ENCODE peak calls at places on chromosomes 2 and 18, in six cellular contexts. W, Q, T, D, Z and R are unnamed samples.

GRCh38 chr2:223019987-223020717 is 31.8 kb upstream of the KCNE4 start:
- DNase-seq in W (no peak), Q (no peak), T (no peak), D (no peak), Z (no peak), R (no peak)

GRCh38 chr2:197803033-197803444 is 1.4 kb upstream of the PLCL1 start:
- DNase-seq in W (peak), Q (peak), T (peak), D (no peak), Z (peak), R (peak)

GRCh38 chr2:86747708-86748627 is 27.9 kb downstream of the RMND5A start:
- DNase-seq in W (no peak), Q (peak), T (no peak), D (no peak), Z (peak), R (peak)

GRCh38 chr2:289362-290089 is 1.6 kb upstream of the ALKAL2 start:
- DNase-seq in W (no peak), Q (no peak), T (peak), D (no peak), Z (no peak), R (no peak)

GRCh38 chr18:50518787-50519520 is 40.9 kb upstream of the MAPK4 start:
- DNase-seq in W (no peak), Q (no peak), T (no peak), D (no peak), Z (no peak), R (peak)

GRCh38 chr2:207163815-207164747 is 1.7 kb downstream of the KLF7 start:
- DNase-seq in W (no peak), Q (no peak), T (no peak), D (no peak), Z (peak), R (no peak)

GRCh38 chr2:156380117-156380645 is 47.7 kb upstream of the NR4A2 start:
- DNase-seq in W (peak), Q (no peak), T (no peak), D (no peak), Z (no peak), R (no peak)

GRCh38 chr2:112724611-112725525 is 4.0 kb downstream of the NT5DC4 start:
- DNase-seq in W (no peak), Q (no peak), T (peak), D (no peak), Z (peak), R (peak)

DNA sequence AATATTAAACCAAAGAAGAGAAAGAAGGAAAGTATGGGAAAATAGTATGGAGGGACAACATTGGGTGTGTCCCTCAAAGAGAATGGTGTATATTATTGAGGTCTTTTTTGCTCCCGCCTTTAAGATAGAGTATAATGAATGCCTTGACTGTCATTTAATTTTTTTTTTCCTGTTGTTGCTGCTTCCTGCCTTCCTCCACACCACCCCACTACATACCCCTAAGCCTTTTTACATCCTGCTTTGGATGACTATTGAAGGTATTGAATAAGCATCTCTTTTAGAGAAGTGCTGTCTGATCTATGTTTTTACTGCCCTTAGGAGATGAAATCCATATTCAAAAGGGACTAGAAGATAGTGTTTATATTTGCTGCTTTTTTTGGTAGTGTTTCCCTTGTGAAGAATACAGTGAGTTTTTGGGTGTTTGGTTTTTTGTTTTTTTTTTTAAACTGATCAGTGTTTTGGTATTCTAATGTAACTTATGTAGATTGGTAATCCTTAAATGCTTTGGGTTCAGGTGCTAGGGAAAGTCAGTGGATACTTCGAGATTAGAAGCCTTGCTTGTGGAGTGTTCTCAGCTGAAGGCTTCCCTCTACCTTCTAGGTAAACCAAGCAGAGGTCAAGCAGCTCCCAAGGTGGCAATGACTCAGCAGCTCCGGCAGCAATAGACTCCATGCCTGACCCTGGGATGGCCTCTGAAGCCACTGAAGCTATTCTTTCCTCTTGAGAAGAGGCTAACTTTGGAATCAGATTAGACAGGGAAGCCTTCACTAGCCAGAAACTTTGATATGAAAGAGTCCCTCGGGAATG is 5.0 kb downstream of the FZD7 start:
- DNase-seq in W (no peak), Q (peak), T (peak), D (no peak), Z (no peak), R (no peak)
- TF ChIP-seq YY1 in W (no peak), Q (no peak), T (no peak), D (no peak), Z (no peak), R (no peak)

GRCh38 chr2:235768606-235769005 is 274.8 kb downstream of the AGAP1 start:
- DNase-seq in W (no peak), Q (no peak), T (no peak), D (no peak), Z (no peak), R (no peak)

GRCh38 chr2:235762832-235763598 is 269.2 kb downstream of the AGAP1 start:
- DNase-seq in W (no peak), Q (no peak), T (no peak), D (no peak), Z (peak), R (no peak)

GRCh38 chr2:235765181-235765820 is 271.5 kb downstream of the AGAP1 start:
- DNase-seq in W (no peak), Q (peak), T (no peak), D (no peak), Z (no peak), R (no peak)

GRCh38 chr2:235766206-235766794 is 272.5 kb downstream of the AGAP1 start:
- DNase-seq in W (no peak), Q (peak), T (peak), D (no peak), Z (peak), R (peak)

GRCh38 chr2:235763816-235764215 is 270.0 kb downstream of the AGAP1 start:
- DNase-seq in W (no peak), Q (no peak), T (no peak), D (no peak), Z (no peak), R (no peak)
- TF ChIP-seq ZNF274 in W (no peak), Q (no peak), T (no peak), D (no peak), Z (no peak), R (no peak)

DNA sequence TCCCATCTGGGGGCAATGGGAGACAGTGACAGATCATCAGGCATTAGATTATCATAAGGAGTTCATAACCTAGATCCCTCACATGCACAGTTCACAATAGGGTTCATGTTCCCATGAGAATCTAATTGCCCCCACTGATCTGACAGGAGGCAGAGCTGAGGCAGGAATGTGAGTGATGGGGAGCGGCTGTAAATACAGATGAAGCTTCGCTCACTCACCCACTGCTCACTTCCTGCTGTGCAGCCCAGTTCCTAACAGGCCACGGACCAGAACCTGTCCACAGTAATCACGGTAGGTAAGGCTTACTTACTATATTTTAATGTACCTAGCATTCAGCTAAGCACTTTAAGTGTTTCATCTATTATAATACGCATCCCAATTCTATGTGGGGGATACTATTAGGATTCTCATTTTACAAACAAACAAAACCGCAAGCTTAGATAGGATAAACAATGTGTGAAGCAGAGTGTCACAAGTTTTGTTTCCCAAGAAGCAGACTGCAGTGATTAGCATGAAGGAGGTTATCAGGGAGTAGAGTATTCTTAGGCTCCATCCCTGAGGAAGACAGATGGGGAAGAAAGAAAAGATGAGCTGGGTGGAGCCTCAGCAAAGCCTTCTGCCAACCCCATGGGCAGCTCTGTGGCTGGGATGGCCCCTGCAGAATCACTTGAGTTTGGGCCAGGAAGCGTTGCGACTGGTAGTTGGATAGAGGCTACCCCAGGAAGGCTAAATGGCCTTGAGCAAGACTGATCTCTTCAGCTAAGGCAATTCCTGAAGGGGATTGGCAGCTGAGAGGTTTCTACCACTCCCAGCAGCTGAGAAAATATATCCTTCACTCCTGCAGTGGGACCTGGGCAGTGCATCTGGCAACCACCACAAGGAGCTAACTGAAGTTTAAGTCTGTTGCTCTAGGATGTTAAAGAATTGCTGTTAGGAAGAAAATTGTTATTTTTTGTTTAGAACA is 133.1 kb downstream of the MREG start:
- DNase-seq in W (no peak), Q (no peak), T (no peak), D (no peak), Z (no peak), R (no peak)
- TF ChIP-seq YY1 in W (no peak), Q (no peak), T (no peak), D (no peak), Z (no peak), R (no peak)

DNA sequence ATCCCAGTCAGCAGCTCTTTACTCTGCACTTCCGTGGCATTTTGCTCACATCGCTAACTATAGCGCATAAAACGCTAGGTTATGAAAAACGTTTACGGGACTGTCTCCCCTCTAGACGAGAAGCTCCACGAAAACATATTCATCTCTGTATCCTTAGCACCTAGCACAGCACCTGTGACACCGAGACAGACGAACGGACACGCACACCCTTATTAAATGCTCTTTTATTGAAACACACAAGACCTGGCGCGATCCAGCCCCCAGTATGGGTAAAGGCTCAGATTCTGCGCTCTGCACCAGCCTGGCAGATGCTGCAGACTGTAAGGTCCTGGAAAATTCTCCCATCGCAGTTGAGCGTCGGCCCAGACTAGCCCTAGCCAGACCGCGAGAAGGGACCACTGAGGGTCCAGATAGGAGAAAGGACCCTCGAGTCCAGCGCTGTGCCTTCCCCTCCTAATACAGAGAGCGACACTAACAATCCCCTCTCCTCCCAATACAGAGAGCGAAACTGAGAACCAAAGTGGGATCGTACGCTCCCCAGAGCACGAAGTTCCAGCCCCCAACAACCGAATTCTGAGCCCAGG is 638 bp downstream of the NBAS start:
- DNase-seq in W (no peak), Q (no peak), T (peak), D (no peak), Z (peak), R (no peak)
- TF ChIP-seq ZNF274 in W (no peak), Q (no peak), T (no peak), D (no peak), Z (no peak), R (no peak)

GRCh38 chr2:177616066-177616465 is 223.5 kb downstream of the AGPS start:
- DNase-seq in W (no peak), Q (no peak), T (no peak), D (no peak), Z (no peak), R (no peak)
- TF ChIP-seq YY1 in W (no peak), Q (no peak), T (no peak), D (no peak), Z (no peak), R (no peak)